ENCODE peak calls at places on chromosomes 7 and 10, in five cellular contexts. One of them, this sample, is unnamed.

GRCh38 chr7:27740449-27741086 is 606 bp downstream of the TAX1BP1 start:
- DNase-seq in pulmonary artery endothelial cell: no peak
- DNase-seq in adrenal gland: peak
- DNase-seq in NCI-H345: peak
- DNase-seq in activated B cell treated with CpG ODN at 0.5 μM for 24 hours: peak
- DNase-seq in this sample: peak

GRCh38 chr10:88893611-88894010 is 13.6 kb downstream of the STAMBPL1 start:
- DNase-seq in pulmonary artery endothelial cell: no peak
- DNase-seq in adrenal gland: no peak
- DNase-seq in NCI-H345: no peak
- DNase-seq in activated B cell treated with CpG ODN at 0.5 μM for 24 hours: no peak
- DNase-seq in this sample: no peak

GRCh38 chr7:108497082-108497725 is 28.7 kb downstream of the PNPLA8 start:
- DNase-seq in pulmonary artery endothelial cell: no peak
- DNase-seq in adrenal gland: peak
- DNase-seq in NCI-H345: peak
- DNase-seq in activated B cell treated with CpG ODN at 0.5 μM for 24 hours: no peak
- DNase-seq in this sample: peak

GRCh38 chr10:49106451-49106850 is 8.9 kb downstream of the VSTM4 start:
- DNase-seq in pulmonary artery endothelial cell: no peak
- DNase-seq in adrenal gland: no peak
- DNase-seq in NCI-H345: no peak
- DNase-seq in activated B cell treated with CpG ODN at 0.5 μM for 24 hours: no peak
- DNase-seq in this sample: no peak

GRCh38 chr10:13672505-13672904 is 85.7 kb downstream of the PRPF18 start:
- DNase-seq in pulmonary artery endothelial cell: no peak
- DNase-seq in adrenal gland: no peak
- DNase-seq in NCI-H345: no peak
- DNase-seq in activated B cell treated with CpG ODN at 0.5 μM for 24 hours: no peak
- DNase-seq in this sample: no peak

GRCh38 chr7:41045556-41046123 is 657.2 kb downstream of the INHBA start:
- DNase-seq in pulmonary artery endothelial cell: no peak
- DNase-seq in adrenal gland: no peak
- DNase-seq in NCI-H345: no peak
- DNase-seq in activated B cell treated with CpG ODN at 0.5 μM for 24 hours: no peak
- DNase-seq in this sample: peak

GRCh38 chr7:600935-601334 is 81.3 kb upstream of the PDGFA start:
- DNase-seq in pulmonary artery endothelial cell: no peak
- DNase-seq in adrenal gland: no peak
- DNase-seq in NCI-H345: no peak
- DNase-seq in activated B cell treated with CpG ODN at 0.5 μM for 24 hours: no peak
- DNase-seq in this sample: no peak

GRCh38 chr7:105429746-105430612 is 41.3 kb upstream of the SRPK2 start:
- DNase-seq in pulmonary artery endothelial cell: no peak
- DNase-seq in adrenal gland: peak
- DNase-seq in NCI-H345: peak
- DNase-seq in activated B cell treated with CpG ODN at 0.5 μM for 24 hours: no peak
- DNase-seq in this sample: peak

GRCh38 chr7:26102176-26102575 is 49.8 kb upstream of the NFE2L3 start:
- DNase-seq in pulmonary artery endothelial cell: no peak
- DNase-seq in adrenal gland: no peak
- DNase-seq in NCI-H345: no peak
- DNase-seq in activated B cell treated with CpG ODN at 0.5 μM for 24 hours: no peak
- DNase-seq in this sample: no peak

GRCh38 chr10:34183397-34183796 is 631.7 kb downstream of the PARD3 start:
- DNase-seq in pulmonary artery endothelial cell: no peak
- DNase-seq in adrenal gland: no peak
- DNase-seq in NCI-H345: no peak
- DNase-seq in activated B cell treated with CpG ODN at 0.5 μM for 24 hours: no peak
- DNase-seq in this sample: no peak

GRCh38 chr7:157027568-157028527 is 17.4 kb upstream of the MNX1 start:
- DNase-seq in pulmonary artery endothelial cell: no peak
- DNase-seq in adrenal gland: no peak
- DNase-seq in NCI-H345: no peak
- DNase-seq in activated B cell treated with CpG ODN at 0.5 μM for 24 hours: no peak
- DNase-seq in this sample: no peak

GRCh38 chr7:81956520-81956919 is 186.7 kb upstream of the HGF start:
- DNase-seq in pulmonary artery endothelial cell: peak
- DNase-seq in adrenal gland: no peak
- DNase-seq in NCI-H345: no peak
- DNase-seq in activated B cell treated with CpG ODN at 0.5 μM for 24 hours: no peak
- DNase-seq in this sample: peak

GRCh38 chr10:118321724-118322575 is 20.2 kb downstream of the FAM204A start:
- DNase-seq in pulmonary artery endothelial cell: no peak
- DNase-seq in adrenal gland: no peak
- DNase-seq in NCI-H345: no peak
- DNase-seq in activated B cell treated with CpG ODN at 0.5 μM for 24 hours: no peak
- DNase-seq in this sample: no peak

GRCh38 chr7:32257632-32258031 is 187.4 kb upstream of the PDE1C start:
- DNase-seq in pulmonary artery endothelial cell: no peak
- DNase-seq in adrenal gland: no peak
- DNase-seq in NCI-H345: no peak
- DNase-seq in activated B cell treated with CpG ODN at 0.5 μM for 24 hours: no peak
- DNase-seq in this sample: no peak

GRCh38 chr10:75261813-75262725 is 26.3 kb upstream of the COMTD1 start:
- DNase-seq in pulmonary artery endothelial cell: no peak
- DNase-seq in adrenal gland: no peak
- DNase-seq in NCI-H345: no peak
- DNase-seq in activated B cell treated with CpG ODN at 0.5 μM for 24 hours: no peak
- DNase-seq in this sample: no peak

GRCh38 chr10:60426425-60426824 is 36.8 kb upstream of the ANK3 start:
- DNase-seq in pulmonary artery endothelial cell: no peak
- DNase-seq in adrenal gland: no peak
- DNase-seq in NCI-H345: no peak
- DNase-seq in activated B cell treated with CpG ODN at 0.5 μM for 24 hours: no peak
- DNase-seq in this sample: peak

GRCh38 chr10:73981812-73982211 is 16.1 kb upstream of the VCL start:
- DNase-seq in pulmonary artery endothelial cell: no peak
- DNase-seq in adrenal gland: no peak
- DNase-seq in NCI-H345: no peak
- DNase-seq in activated B cell treated with CpG ODN at 0.5 μM for 24 hours: no peak
- DNase-seq in this sample: no peak